ENCODE peak calls at places on chromosomes 13 and 19, in nine cellular contexts. One of them, this sample, is unnamed.

GRCh38 chr19:35363001-35363590 is 4.8 kb downstream of the FFAR3 start:
- DNase-seq in GM23338: no peak
- DNase-seq in HFF-Myc: no peak
- DNase-seq in CD4-positive, alpha-beta T cell: no peak
- DNase-seq in progenitor cell of endocrine pancreas: no peak
- DNase-seq in Peyer's patch: no peak
- DNase-seq in DND-41: no peak
- DNase-seq in CD14-positive monocyte: no peak
- DNase-seq in body of pancreas: no peak
- DNase-seq in this sample: peak

GRCh38 chr19:14048439-14049153 is 13.3 kb downstream of the PALM3 start:
- DNase-seq in CD14-positive monocyte: peak
- DNase-seq in GM23338: peak
- DNase-seq in CD4-positive, alpha-beta T cell: peak
- DNase-seq in DND-41: peak
- DNase-seq in Peyer's patch: peak
- DNase-seq in body of pancreas: peak
- DNase-seq in progenitor cell of endocrine pancreas: no peak
- DNase-seq in HFF-Myc: no peak
- DNase-seq in this sample: no peak

GRCh38 chr19:46481187-46481586 is 9.8 kb upstream of the PNMA8A start:
- DNase-seq in CD4-positive, alpha-beta T cell: no peak
- DNase-seq in GM23338: no peak
- DNase-seq in HFF-Myc: no peak
- DNase-seq in Peyer's patch: no peak
- DNase-seq in DND-41: no peak
- DNase-seq in CD14-positive monocyte: no peak
- DNase-seq in body of pancreas: no peak
- DNase-seq in progenitor cell of endocrine pancreas: no peak
- DNase-seq in this sample: no peak

GRCh38 chr19:7673995-7674667 is 2.8 kb upstream of the MCEMP1 start:
- DNase-seq in GM23338: peak
- DNase-seq in CD14-positive monocyte: peak
- DNase-seq in progenitor cell of endocrine pancreas: no peak
- DNase-seq in body of pancreas: peak
- DNase-seq in CD4-positive, alpha-beta T cell: no peak
- DNase-seq in HFF-Myc: peak
- DNase-seq in Peyer's patch: no peak
- DNase-seq in DND-41: peak
- DNase-seq in this sample: no peak

GRCh38 chr19:2476451-2477140 is 669 bp downstream of the GADD45B start:
- DNase-seq in progenitor cell of endocrine pancreas: no peak
- DNase-seq in HFF-Myc: no peak
- DNase-seq in Peyer's patch: peak
- DNase-seq in CD14-positive monocyte: no peak
- DNase-seq in CD4-positive, alpha-beta T cell: peak
- DNase-seq in DND-41: peak
- DNase-seq in GM23338: peak
- DNase-seq in body of pancreas: peak
- DNase-seq in this sample: no peak

GRCh38 chr13:29958476-29958875 is 108.1 kb upstream of the UBL3 start:
- DNase-seq in CD14-positive monocyte: no peak
- DNase-seq in progenitor cell of endocrine pancreas: no peak
- DNase-seq in DND-41: no peak
- DNase-seq in HFF-Myc: no peak
- DNase-seq in GM23338: no peak
- DNase-seq in Peyer's patch: peak
- DNase-seq in CD4-positive, alpha-beta T cell: peak
- DNase-seq in body of pancreas: no peak
- DNase-seq in this sample: no peak

GRCh38 chr19:4597975-4598671 is 38.6 kb upstream of the SEMA6B start:
- DNase-seq in CD4-positive, alpha-beta T cell: peak
- DNase-seq in GM23338: peak
- DNase-seq in HFF-Myc: no peak
- DNase-seq in DND-41: peak
- DNase-seq in body of pancreas: peak
- DNase-seq in progenitor cell of endocrine pancreas: no peak
- DNase-seq in Peyer's patch: no peak
- DNase-seq in CD14-positive monocyte: peak
- DNase-seq in this sample: peak

GRCh38 chr19:14497347-14497921 is 1.5 kb upstream of the GIPC1 start:
- DNase-seq in Peyer's patch: no peak
- DNase-seq in HFF-Myc: no peak
- DNase-seq in CD14-positive monocyte: no peak
- DNase-seq in DND-41: no peak
- DNase-seq in body of pancreas: no peak
- DNase-seq in GM23338: peak
- DNase-seq in CD4-positive, alpha-beta T cell: no peak
- DNase-seq in progenitor cell of endocrine pancreas: no peak
- DNase-seq in this sample: no peak

GRCh38 chr19:36014029-36014924 is at the start of gene ALKBH6:
- DNase-seq in body of pancreas: peak
- DNase-seq in Peyer's patch: peak
- DNase-seq in progenitor cell of endocrine pancreas: peak
- DNase-seq in HFF-Myc: peak
- DNase-seq in DND-41: peak
- DNase-seq in CD14-positive monocyte: peak
- DNase-seq in GM23338: peak
- DNase-seq in CD4-positive, alpha-beta T cell: peak
- DNase-seq in this sample: peak

GRCh38 chr13:53151692-53152421 is 123.2 kb downstream of the OLFM4 start:
- DNase-seq in HFF-Myc: no peak
- DNase-seq in GM23338: peak
- DNase-seq in progenitor cell of endocrine pancreas: peak
- DNase-seq in body of pancreas: peak
- DNase-seq in CD14-positive monocyte: no peak
- DNase-seq in Peyer's patch: no peak
- DNase-seq in DND-41: peak
- DNase-seq in CD4-positive, alpha-beta T cell: no peak
- DNase-seq in this sample: no peak

GRCh38 chr19:6260912-6261636 is 18.7 kb downstream of the MLLT1 start:
- DNase-seq in progenitor cell of endocrine pancreas: no peak
- DNase-seq in DND-41: peak
- DNase-seq in Peyer's patch: no peak
- DNase-seq in HFF-Myc: no peak
- DNase-seq in body of pancreas: peak
- DNase-seq in GM23338: peak
- DNase-seq in CD14-positive monocyte: no peak
- DNase-seq in CD4-positive, alpha-beta T cell: no peak
- DNase-seq in this sample: no peak

GRCh38 chr19:17473041-17473440 is 2.7 kb downstream of the SLC27A1 start:
- DNase-seq in CD14-positive monocyte: peak
- DNase-seq in GM23338: no peak
- DNase-seq in CD4-positive, alpha-beta T cell: no peak
- DNase-seq in body of pancreas: peak
- DNase-seq in Peyer's patch: no peak
- DNase-seq in progenitor cell of endocrine pancreas: no peak
- DNase-seq in DND-41: no peak
- DNase-seq in HFF-Myc: peak
- DNase-seq in this sample: no peak

GRCh38 chr19:19911150-19911549 is 10.4 kb downstream of the ZNF93 start:
- DNase-seq in progenitor cell of endocrine pancreas: no peak
- DNase-seq in HFF-Myc: no peak
- DNase-seq in CD14-positive monocyte: no peak
- DNase-seq in CD4-positive, alpha-beta T cell: no peak
- DNase-seq in Peyer's patch: no peak
- DNase-seq in DND-41: no peak
- DNase-seq in GM23338: no peak
- DNase-seq in body of pancreas: no peak
- DNase-seq in this sample: no peak

GRCh38 chr19:10419646-10420443 is 493 bp upstream of the PDE4A start:
- DNase-seq in HFF-Myc: peak
- DNase-seq in DND-41: peak
- DNase-seq in CD4-positive, alpha-beta T cell: no peak
- DNase-seq in GM23338: peak
- DNase-seq in body of pancreas: no peak
- DNase-seq in Peyer's patch: no peak
- DNase-seq in CD14-positive monocyte: no peak
- DNase-seq in progenitor cell of endocrine pancreas: no peak
- DNase-seq in this sample: no peak

GRCh38 chr19:1833540-1833939 is 14.7 kb downstream of the REXO1 start:
- DNase-seq in HFF-Myc: no peak
- DNase-seq in CD14-positive monocyte: no peak
- DNase-seq in GM23338: no peak
- DNase-seq in body of pancreas: peak
- DNase-seq in DND-41: no peak
- DNase-seq in progenitor cell of endocrine pancreas: no peak
- DNase-seq in Peyer's patch: no peak
- DNase-seq in CD4-positive, alpha-beta T cell: no peak
- DNase-seq in this sample: no peak

GRCh38 chr19:5031231-5032100 is 62.6 kb downstream of the KDM4B start:
- DNase-seq in CD4-positive, alpha-beta T cell: peak
- DNase-seq in Peyer's patch: peak
- DNase-seq in HFF-Myc: no peak
- DNase-seq in progenitor cell of endocrine pancreas: peak
- DNase-seq in GM23338: peak
- DNase-seq in DND-41: peak
- DNase-seq in CD14-positive monocyte: peak
- DNase-seq in body of pancreas: peak
- DNase-seq in this sample: peak

GRCh38 chr19:11197291-11198174 is at the start of gene KANK2:
- DNase-seq in GM23338: peak
- DNase-seq in CD4-positive, alpha-beta T cell: peak
- DNase-seq in CD14-positive monocyte: peak
- DNase-seq in progenitor cell of endocrine pancreas: peak
- DNase-seq in body of pancreas: peak
- DNase-seq in HFF-Myc: no peak
- DNase-seq in Peyer's patch: peak
- DNase-seq in DND-41: peak
- DNase-seq in this sample: peak

GRCh38 chr19:10502524-10503001 is 593 bp downstream of the KEAP1 start:
- DNase-seq in CD14-positive monocyte: peak
- DNase-seq in progenitor cell of endocrine pancreas: peak
- DNase-seq in CD4-positive, alpha-beta T cell: peak
- DNase-seq in Peyer's patch: peak
- DNase-seq in GM23338: peak
- DNase-seq in body of pancreas: peak
- DNase-seq in DND-41: peak
- DNase-seq in HFF-Myc: peak
- DNase-seq in this sample: peak

GRCh38 chr19:19900124-19900523 is 622 bp upstream of the ZNF93 start:
- DNase-seq in CD4-positive, alpha-beta T cell: no peak
- DNase-seq in progenitor cell of endocrine pancreas: no peak
- DNase-seq in body of pancreas: peak
- DNase-seq in Peyer's patch: no peak
- DNase-seq in DND-41: peak
- DNase-seq in HFF-Myc: no peak
- DNase-seq in GM23338: peak
- DNase-seq in CD14-positive monocyte: no peak
- DNase-seq in this sample: no peak

GRCh38 chr13:113967206-113967720 is 6.6 kb downstream of the C13orf46 start:
- DNase-seq in HFF-Myc: no peak
- DNase-seq in DND-41: no peak
- DNase-seq in body of pancreas: no peak
- DNase-seq in GM23338: no peak
- DNase-seq in Peyer's patch: no peak
- DNase-seq in CD14-positive monocyte: peak
- DNase-seq in progenitor cell of endocrine pancreas: no peak
- DNase-seq in CD4-positive, alpha-beta T cell: no peak
- DNase-seq in this sample: no peak

DNA sequence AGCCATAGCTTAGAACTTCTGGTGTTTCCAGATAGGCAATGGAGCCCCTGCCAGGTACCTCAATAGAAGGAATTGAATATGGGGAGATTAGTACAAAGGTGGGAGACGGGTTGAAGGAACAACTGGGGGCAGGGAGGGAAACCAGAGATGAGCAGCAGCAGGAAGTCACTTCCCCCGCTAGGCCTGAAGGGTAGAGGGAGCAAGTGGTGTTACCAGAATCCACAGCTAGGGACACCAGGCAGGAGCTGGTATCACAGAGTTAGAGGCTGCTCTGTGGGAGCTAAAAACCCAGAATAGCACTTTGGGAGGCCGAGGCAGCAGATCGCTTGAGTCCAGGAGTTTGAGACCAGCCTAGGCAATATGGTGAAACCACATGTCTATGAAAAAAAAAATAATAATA is 15.3 kb upstream of the HNRNPUL1 start:
- DNase-seq in Peyer's patch: no peak
- DNase-seq in progenitor cell of endocrine pancreas: no peak
- DNase-seq in DND-41: no peak
- DNase-seq in GM23338: peak
- DNase-seq in HFF-Myc: no peak
- DNase-seq in CD4-positive, alpha-beta T cell: no peak
- DNase-seq in body of pancreas: no peak
- DNase-seq in CD14-positive monocyte: no peak
- DNase-seq in this sample: no peak
- TF ChIP-seq CTCF in Peyer's patch: no peak
- TF ChIP-seq CTCF in progenitor cell of endocrine pancreas: no peak
- TF ChIP-seq CTCF in DND-41: peak
- TF ChIP-seq CTCF in GM23338: no peak
- TF ChIP-seq CTCF in HFF-Myc: no peak
- TF ChIP-seq CTCF in CD4-positive, alpha-beta T cell: no peak
- TF ChIP-seq CTCF in body of pancreas: no peak
- TF ChIP-seq CTCF in CD14-positive monocyte: no peak
- TF ChIP-seq CTCF in this sample: no peak

GRCh38 chr13:111906306-111906705 is 160.6 kb upstream of the SOX1 start:
- DNase-seq in Peyer's patch: no peak
- DNase-seq in body of pancreas: no peak
- DNase-seq in CD14-positive monocyte: no peak
- DNase-seq in progenitor cell of endocrine pancreas: no peak
- DNase-seq in GM23338: no peak
- DNase-seq in DND-41: no peak
- DNase-seq in HFF-Myc: no peak
- DNase-seq in CD4-positive, alpha-beta T cell: no peak
- DNase-seq in this sample: peak
- TF ChIP-seq CTCF in Peyer's patch: no peak
- TF ChIP-seq CTCF in body of pancreas: no peak
- TF ChIP-seq CTCF in CD14-positive monocyte: no peak
- TF ChIP-seq CTCF in progenitor cell of endocrine pancreas: no peak
- TF ChIP-seq CTCF in GM23338: no peak
- TF ChIP-seq CTCF in DND-41: no peak
- TF ChIP-seq CTCF in HFF-Myc: no peak
- TF ChIP-seq CTCF in CD4-positive, alpha-beta T cell: no peak
- TF ChIP-seq CTCF in this sample: no peak

GRCh38 chr13:25971077-25971476 is 80.7 kb downstream of the SHISA2 start:
- DNase-seq in CD4-positive, alpha-beta T cell: no peak
- DNase-seq in CD14-positive monocyte: no peak
- DNase-seq in progenitor cell of endocrine pancreas: no peak
- DNase-seq in GM23338: peak
- DNase-seq in HFF-Myc: no peak
- DNase-seq in body of pancreas: no peak
- DNase-seq in DND-41: no peak
- DNase-seq in Peyer's patch: no peak
- DNase-seq in this sample: no peak
- TF ChIP-seq CTCF in CD4-positive, alpha-beta T cell: no peak
- TF ChIP-seq CTCF in CD14-positive monocyte: no peak
- TF ChIP-seq CTCF in progenitor cell of endocrine pancreas: no peak
- TF ChIP-seq CTCF in GM23338: no peak
- TF ChIP-seq CTCF in HFF-Myc: no peak
- TF ChIP-seq CTCF in body of pancreas: no peak
- TF ChIP-seq CTCF in DND-41: no peak
- TF ChIP-seq CTCF in Peyer's patch: no peak
- TF ChIP-seq CTCF in this sample: no peak

GRCh38 chr13:45781553-45782326 is 69.8 kb downstream of the SIAH3 start:
- DNase-seq in DND-41: no peak
- DNase-seq in CD4-positive, alpha-beta T cell: no peak
- DNase-seq in CD14-positive monocyte: no peak
- DNase-seq in HFF-Myc: no peak
- DNase-seq in body of pancreas: peak
- DNase-seq in GM23338: no peak
- DNase-seq in Peyer's patch: no peak
- DNase-seq in progenitor cell of endocrine pancreas: no peak
- DNase-seq in this sample: no peak
- TF ChIP-seq CTCF in DND-41: no peak
- TF ChIP-seq CTCF in CD4-positive, alpha-beta T cell: no peak
- TF ChIP-seq CTCF in CD14-positive monocyte: no peak
- TF ChIP-seq CTCF in HFF-Myc: no peak
- TF ChIP-seq CTCF in body of pancreas: no peak
- TF ChIP-seq CTCF in GM23338: no peak
- TF ChIP-seq CTCF in Peyer's patch: no peak
- TF ChIP-seq CTCF in progenitor cell of endocrine pancreas: no peak
- TF ChIP-seq CTCF in this sample: no peak

GRCh38 chr13:31234729-31235128 is 35.0 kb downstream of the B3GLCT start:
- DNase-seq in body of pancreas: no peak
- DNase-seq in HFF-Myc: no peak
- DNase-seq in DND-41: no peak
- DNase-seq in CD14-positive monocyte: no peak
- DNase-seq in Peyer's patch: no peak
- DNase-seq in CD4-positive, alpha-beta T cell: no peak
- DNase-seq in progenitor cell of endocrine pancreas: no peak
- DNase-seq in GM23338: peak
- DNase-seq in this sample: no peak
- TF ChIP-seq CTCF in body of pancreas: no peak
- TF ChIP-seq CTCF in HFF-Myc: peak
- TF ChIP-seq CTCF in DND-41: peak
- TF ChIP-seq CTCF in CD14-positive monocyte: no peak
- TF ChIP-seq CTCF in Peyer's patch: no peak
- TF ChIP-seq CTCF in CD4-positive, alpha-beta T cell: no peak
- TF ChIP-seq CTCF in progenitor cell of endocrine pancreas: peak
- TF ChIP-seq CTCF in GM23338: peak
- TF ChIP-seq CTCF in this sample: peak

This sample was measured in type B pancreatic cell.